ENCODE peak calls at places on chromosomes 5 and 9, in seven cellular contexts. B, A, K, M, Z, O and L are unnamed samples.

GRCh38 chr5:98483301-98483700 is 290.2 kb upstream of the RGMB start:
- DNase-seq in B (peak), A (no peak), M (no peak), K (no peak), O (no peak), Z (peak), L (peak)

GRCh38 chr5:89003563-89004036 is 120.6 kb upstream of the MEF2C start:
- DNase-seq in M (no peak), B (no peak), Z (no peak), A (no peak), O (no peak), K (no peak), L (no peak)

GRCh38 chr9:68749579-68750159 is 44.6 kb downstream of the PIP5K1B start:
- DNase-seq in K (no peak), O (no peak), M (peak), B (no peak), A (no peak), Z (no peak), L (no peak)

GRCh38 chr5:29169851-29170250 is 2023.6 kb upstream of the CDH6 start:
- DNase-seq in A (no peak), B (no peak), O (no peak), Z (no peak), K (no peak), M (peak), L (no peak)

GRCh38 chr9:8208465-8208864 is 408.9 kb upstream of the DMAC1 start:
- DNase-seq in M (no peak), Z (no peak), A (no peak), K (no peak), O (no peak), B (no peak), L (peak)

GRCh38 chr5:58459276-58459859 is 518 bp downstream of the PLK2 start:
- DNase-seq in O (peak), M (peak), Z (no peak), B (peak), A (peak), K (no peak), L (no peak)

GRCh38 chr9:98627291-98627690 is 81.4 kb downstream of the GABBR2 start:
- DNase-seq in A (no peak), B (peak), M (no peak), O (no peak), K (no peak), Z (no peak), L (no peak)

GRCh38 chr5:131986161-131986912 is 25.1 kb downstream of the ACSL6 start:
- DNase-seq in O (no peak), B (no peak), A (no peak), Z (no peak), K (no peak), M (no peak), L (no peak)

GRCh38 chr9:107948086-107948485 is 458.5 kb upstream of the KLF4 start:
- DNase-seq in B (peak), K (no peak), A (no peak), M (no peak), Z (no peak), O (no peak), L (no peak)

GRCh38 chr9:134458111-134458845 is 132.0 kb downstream of the RXRA start:
- DNase-seq in O (no peak), K (no peak), A (no peak), B (peak), M (no peak), Z (no peak), L (peak)

GRCh38 chr9:127541865-127542264 is 70.2 kb upstream of the STXBP1 start:
- DNase-seq in K (no peak), O (no peak), Z (no peak), M (no peak), A (peak), B (peak), L (peak)

GRCh38 chr9:132411091-132411508 is 1.1 kb downstream of the CFAP77 start:
- DNase-seq in O (peak), B (peak), M (peak), K (peak), Z (no peak), A (peak), L (no peak)

GRCh38 chr9:80352967-80353366 is 781.2 kb downstream of the TLE4 start:
- DNase-seq in A (no peak), B (no peak), O (no peak), Z (no peak), K (no peak), M (no peak), L (no peak)

GRCh38 chr9:2281031-2281802 is 266.1 kb downstream of the SMARCA2 start:
- DNase-seq in Z (no peak), M (peak), O (no peak), A (no peak), B (no peak), K (peak), L (no peak)

GRCh38 chr9:127754099-127754760 is 19.1 kb upstream of the TOR2A start:
- DNase-seq in A (no peak), K (no peak), M (peak), Z (no peak), O (peak), B (peak), L (no peak)

GRCh38 chr5:15034379-15034778 is 162.8 kb upstream of the ANKH start:
- DNase-seq in O (no peak), K (no peak), A (no peak), M (peak), Z (no peak), B (no peak), L (no peak)

GRCh38 chr9:18658764-18659705 is 185.1 kb downstream of the ADAMTSL1 start:
- DNase-seq in K (no peak), M (no peak), Z (peak), O (no peak), B (peak), A (no peak), L (no peak)

GRCh38 chr5:83516361-83516760 is 44.8 kb downstream of the VCAN start:
- DNase-seq in M (no peak), O (no peak), Z (no peak), B (no peak), K (no peak), A (no peak), L (peak)

GRCh38 chr9:87194471-87194870 is 247.2 kb upstream of the GAS1 start:
- DNase-seq in B (peak), M (no peak), O (no peak), K (no peak), Z (peak), A (no peak), L (peak)

GRCh38 chr9:127763918-127764384 is 14.5 kb downstream of the SH2D3C start:
- DNase-seq in Z (no peak), K (no peak), A (peak), O (no peak), M (peak), B (peak), L (no peak)

GRCh38 chr5:94469889-94470288 is 148.5 kb downstream of the KIAA0825 start:
- DNase-seq in O (peak), Z (peak), K (no peak), M (no peak), A (no peak), B (peak), L (peak)

GRCh38 chr9:12185856-12186255 is 507.3 kb upstream of the TYRP1 start:
- DNase-seq in K (no peak), O (no peak), A (no peak), B (no peak), M (no peak), Z (no peak), L (peak)

GRCh38 chr5:169803077-169803981 is 166.3 kb downstream of the DOCK2 start:
- DNase-seq in B (peak), A (peak), K (no peak), M (no peak), O (peak), Z (peak), L (peak)

GRCh38 chr5:125719681-125720676 is 703.2 kb upstream of the GRAMD2B start:
- DNase-seq in A (no peak), Z (no peak), K (no peak), O (no peak), B (no peak), M (peak), L (no peak)

GRCh38 chr9:136964833-136965422 is 12.4 kb upstream of the PTGDS start:
- DNase-seq in A (no peak), O (no peak), Z (no peak), M (no peak), K (no peak), B (no peak), L (no peak)
- H3K4me3 ChIP-seq in A (no peak), O (no peak), Z (no peak), M (no peak), K (no peak), B (no peak), L (no peak)

DNA sequence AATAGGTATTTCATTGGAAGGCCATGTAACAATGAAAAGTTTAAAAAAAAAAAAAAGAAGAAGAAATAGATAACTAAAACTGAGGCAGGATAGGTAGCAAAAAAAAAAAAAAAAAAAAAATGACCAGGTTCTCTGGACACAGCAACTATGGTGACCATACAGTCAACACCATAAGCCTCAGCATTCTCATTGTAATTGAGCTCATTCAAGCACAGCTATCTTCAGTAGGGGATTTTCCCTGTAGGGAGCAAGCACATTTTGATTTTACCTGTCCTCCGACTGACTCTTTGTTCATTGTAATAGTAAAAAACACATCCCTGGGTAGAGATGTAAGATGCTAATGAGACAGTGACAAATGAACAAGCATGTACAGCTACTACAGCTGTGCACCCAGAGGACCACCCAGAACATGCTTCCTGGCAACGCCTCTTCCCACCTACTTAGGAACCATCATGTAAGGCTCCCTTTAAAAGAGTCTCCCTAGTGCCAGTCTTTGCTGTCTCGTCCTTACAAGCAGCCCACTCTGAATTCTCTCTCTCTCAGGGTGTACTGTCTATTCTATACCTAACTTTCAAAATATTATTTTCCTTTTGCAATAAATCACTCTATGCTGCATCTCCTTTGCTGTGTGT is 64.9 kb upstream of the FBXW11 start:
- DNase-seq in M (peak), K (no peak), Z (no peak), B (no peak), A (no peak), O (no peak), L (no peak)
- H3K4me3 ChIP-seq in M (no peak), K (no peak), Z (no peak), B (no peak), A (no peak), O (no peak), L (no peak)

GRCh38 chr5:1076406-1076805 is 35.5 kb downstream of the SLC12A7 start:
- DNase-seq in A (no peak), O (no peak), K (no peak), Z (no peak), B (no peak), M (no peak), L (no peak)

GRCh38 chr5:1074226-1074625 is 37.6 kb downstream of the SLC12A7 start:
- DNase-seq in B (no peak), M (no peak), Z (no peak), O (no peak), K (no peak), A (no peak), L (no peak)

GRCh38 chr5:1075555-1075881 is 36.3 kb downstream of the SLC12A7 start:
- DNase-seq in A (no peak), O (no peak), M (no peak), B (no peak), K (no peak), Z (no peak), L (no peak)

GRCh38 chr5:1075931-1076330 is 35.9 kb downstream of the SLC12A7 start:
- DNase-seq in B (no peak), M (no peak), K (no peak), O (no peak), A (no peak), Z (no peak), L (no peak)

GRCh38 chr5:1074816-1075554 is 36.9 kb downstream of the SLC12A7 start:
- DNase-seq in Z (no peak), A (no peak), M (no peak), K (no peak), B (no peak), O (no peak), L (no peak)
- H3K4me3 ChIP-seq in Z (no peak), A (no peak), M (no peak), K (no peak), B (no peak), O (no peak), L (no peak)

DNA sequence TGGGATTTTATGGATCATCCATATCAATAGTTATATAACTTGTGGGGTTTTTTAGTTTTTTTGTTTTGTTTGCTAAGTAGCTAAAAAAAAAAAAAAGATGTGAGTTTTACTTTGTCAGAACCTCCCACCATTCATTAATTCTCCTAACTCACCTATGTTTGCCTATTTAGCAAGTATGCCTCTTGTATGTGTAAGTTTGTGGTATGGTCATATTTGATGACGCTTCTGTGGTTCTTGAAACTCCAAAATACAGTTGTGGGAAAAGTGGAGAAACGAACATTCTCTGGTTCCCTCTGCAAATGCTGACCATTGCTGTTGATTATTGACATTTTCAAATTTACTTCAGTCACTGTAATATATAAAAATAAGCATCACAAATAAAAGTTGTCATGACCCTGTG is 75.7 kb downstream of the PBX3 start:
- DNase-seq in K (no peak), A (no peak), Z (no peak), M (no peak), O (no peak), B (no peak), L (no peak)
- H3K4me3 ChIP-seq in K (no peak), A (no peak), Z (no peak), M (no peak), O (no peak), B (no peak), L (no peak)

GRCh38 chr5:122076023-122076422 is 2.0 kb downstream of the LOX start:
- DNase-seq in Z (no peak), M (no peak), O (peak), A (no peak), B (peak), K (no peak), L (no peak)
- H3K4me3 ChIP-seq in Z (peak), M (no peak), O (peak), A (peak), B (peak), K (no peak), L (peak)